ENCODE peak calls at places on chromosomes 7 and 10, in nine cellular contexts. Z is neuronal stem cell, C is adrenal gland, T is aorta, X is fibroblast of lung, E is right atrium auricular region, N is heart right ventricle, R is tibial artery, H is HCT116. O is an unnamed sample.

GRCh38 chr10:124550305-124551034 is 88.8 kb downstream of the LHPP start:
- DNase-seq in H (no peak), R (no peak), Z (no peak), C (no peak), E (no peak), N (no peak), T (no peak), X (no peak), O (no peak)

GRCh38 chr7:22195402-22195801 is 161.6 kb downstream of the RAPGEF5 start:
- DNase-seq in N (no peak), E (no peak), C (no peak), R (no peak), X (no peak), T (no peak), H (no peak), Z (no peak), O (no peak)

GRCh38 chr10:116973946-116974345 is 31.0 kb downstream of the SHTN1 start:
- DNase-seq in N (no peak), H (no peak), Z (no peak), R (no peak), C (no peak), E (no peak), X (no peak), T (no peak), O (peak; percentile 42)

GRCh38 chr10:23187155-23187554 is 5.0 kb upstream of the PTF1A start:
- DNase-seq in E (no peak), R (no peak), X (no peak), Z (no peak), T (no peak), C (no peak), N (no peak), H (no peak), O (no peak)

GRCh38 chr7:113113912-113114311 is 4.4 kb downstream of the SMIM30 start:
- DNase-seq in N (no peak), E (no peak), X (no peak), R (no peak), H (no peak), Z (peak; percentile 5), C (no peak), T (no peak), O (no peak)

GRCh38 chr10:28991738-28992270 is 297.1 kb upstream of the LYZL1 start:
- DNase-seq in H (peak; percentile 68), X (peak; percentile 47), E (no peak), C (peak; percentile 38), T (no peak), Z (peak; percentile 41), N (peak; percentile 32), R (no peak), O (peak; percentile 49)

GRCh38 chr10:27223964-27224363 is 16.6 kb downstream of the ACBD5 start:
- DNase-seq in N (peak; percentile 39), H (no peak), C (peak; percentile 65), X (peak; percentile 50), Z (no peak), E (no peak), R (peak; percentile 34), T (no peak), O (no peak)

GRCh38 chr7:77425151-77426051 is 9.3 kb upstream of the GSAP start:
- DNase-seq in N (no peak), R (no peak), H (peak; percentile 59), E (no peak), Z (peak; percentile 64), X (peak; percentile 67), C (no peak), T (no peak), O (peak; percentile 60)

GRCh38 chr7:20016669-20017068 is 200.5 kb downstream of the MACC1 start:
- DNase-seq in H (no peak), C (no peak), X (no peak), R (no peak), T (no peak), E (no peak), Z (no peak), N (no peak), O (no peak)

GRCh38 chr7:98126311-98127142 is 19.9 kb downstream of the LMTK2 start:
- DNase-seq in N (no peak), X (no peak), E (no peak), H (no peak), T (no peak), Z (no peak), C (no peak), R (no peak), O (no peak)

GRCh38 chr10:77873558-77874380 is 52.8 kb downstream of the DLG5 start:
- DNase-seq in E (no peak), H (peak; percentile 73), X (peak; percentile 13), R (peak; percentile 36), N (no peak), Z (no peak), T (peak; percentile 51), C (peak; percentile 92), O (peak; percentile 93)

GRCh38 chr7:35596061-35596460 is 98.9 kb downstream of the HERPUD2 start:
- DNase-seq in E (no peak), R (no peak), C (peak; percentile 6), X (peak; percentile 61), T (no peak), N (peak; percentile 17), H (no peak), Z (no peak), O (no peak)

GRCh38 chr7:151351967-151352366 is 10.4 kb downstream of the NUB1 start:
- DNase-seq in T (no peak), H (no peak), E (no peak), C (no peak), N (no peak), X (no peak), Z (no peak), R (no peak), O (no peak)

GRCh38 chr7:141533149-141533949 is 17.9 kb upstream of the AGK start:
- DNase-seq in H (peak; percentile 48), X (peak; percentile 84), Z (peak; percentile 88), R (peak; percentile 65), E (no peak), T (peak; percentile 68), C (peak; percentile 73), N (peak; percentile 58), O (peak; percentile 53)

GRCh38 chr7:83301416-83301815 is 138.7 kb upstream of the PCLO start:
- DNase-seq in T (no peak), H (no peak), X (peak; percentile 39), E (no peak), C (no peak), N (no peak), Z (no peak), R (no peak), O (no peak)

GRCh38 chr10:78170026-78170475 is 136.4 kb downstream of the RPS24 start:
- DNase-seq in X (peak; percentile 9), T (no peak), C (no peak), E (no peak), N (no peak), H (no peak), Z (no peak), R (no peak), O (peak; percentile 64)

GRCh38 chr7:51026341-51026740 is 243.6 kb upstream of the GRB10 start:
- DNase-seq in C (no peak), E (peak; percentile 28), Z (no peak), H (no peak), R (no peak), N (no peak), T (no peak), X (no peak), O (no peak)

GRCh38 chr7:2645274-2645868 is 13.6 kb downstream of the TTYH3 start:
- DNase-seq in T (peak; percentile 57), R (no peak), N (no peak), C (no peak), E (no peak), Z (no peak), X (no peak), H (no peak), O (no peak)

GRCh38 chr7:38660427-38661099 is 29.4 kb upstream of the AMPH start:
- DNase-seq in T (no peak), C (peak; percentile 36), Z (peak; percentile 36), H (peak; percentile 27), N (no peak), E (no peak), X (peak; percentile 69), R (no peak), O (no peak)
- H3K27ac ChIP-seq in T (no peak overlapping the region), C (no peak overlapping the region), Z (no peak overlapping the region), H (no peak overlapping the region), N (no peak overlapping the region), E (no peak overlapping the region), X (no peak overlapping the region), R (no peak overlapping the region), O (no peak overlapping the region)

GRCh38 chr7:73948287-73948686 is 79.7 kb upstream of the ELN start:
- DNase-seq in R (no peak), X (no peak), T (no peak), Z (no peak), E (no peak), C (no peak), N (no peak), H (no peak), O (no peak)
- H3K4me3 ChIP-seq in R (no peak overlapping the region), X (no peak overlapping the region), T (no peak overlapping the region), Z (no peak overlapping the region), E (no peak overlapping the region), C (no peak overlapping the region), N (no peak overlapping the region), H (no peak overlapping the region), O (no peak overlapping the region)

DNA sequence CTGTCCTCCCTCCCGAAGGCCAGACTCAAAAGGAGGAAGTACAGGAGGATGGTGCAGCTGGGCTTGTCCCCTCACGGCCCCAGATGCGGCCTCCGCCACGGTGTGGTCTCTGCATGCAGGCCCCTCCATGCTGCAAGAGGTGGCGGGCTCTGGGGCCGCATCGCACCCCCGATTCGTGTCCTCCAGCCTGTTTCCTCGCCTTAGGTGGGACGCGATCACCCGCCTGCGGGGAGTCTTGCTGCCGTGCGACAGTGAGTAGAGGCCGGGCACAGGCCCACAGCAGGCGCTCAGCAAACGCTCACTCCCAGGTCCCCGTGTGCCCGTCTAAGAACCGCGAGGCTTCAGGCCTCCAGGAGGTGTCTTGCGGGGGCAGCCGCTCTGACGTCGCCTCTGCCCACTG is 13.9 kb upstream of the FAM20C start:
- DNase-seq in Z (no peak), N (no peak), C (no peak), X (no peak), T (no peak), E (no peak), R (no peak), H (no peak), O (no peak)
- H3K27ac ChIP-seq in Z (no peak overlapping the region), N (no peak overlapping the region), C (no peak overlapping the region), X (no peak overlapping the region), T (no peak overlapping the region), E (no peak overlapping the region), R (no peak overlapping the region), H (no peak overlapping the region), O (no peak overlapping the region)

DNA sequence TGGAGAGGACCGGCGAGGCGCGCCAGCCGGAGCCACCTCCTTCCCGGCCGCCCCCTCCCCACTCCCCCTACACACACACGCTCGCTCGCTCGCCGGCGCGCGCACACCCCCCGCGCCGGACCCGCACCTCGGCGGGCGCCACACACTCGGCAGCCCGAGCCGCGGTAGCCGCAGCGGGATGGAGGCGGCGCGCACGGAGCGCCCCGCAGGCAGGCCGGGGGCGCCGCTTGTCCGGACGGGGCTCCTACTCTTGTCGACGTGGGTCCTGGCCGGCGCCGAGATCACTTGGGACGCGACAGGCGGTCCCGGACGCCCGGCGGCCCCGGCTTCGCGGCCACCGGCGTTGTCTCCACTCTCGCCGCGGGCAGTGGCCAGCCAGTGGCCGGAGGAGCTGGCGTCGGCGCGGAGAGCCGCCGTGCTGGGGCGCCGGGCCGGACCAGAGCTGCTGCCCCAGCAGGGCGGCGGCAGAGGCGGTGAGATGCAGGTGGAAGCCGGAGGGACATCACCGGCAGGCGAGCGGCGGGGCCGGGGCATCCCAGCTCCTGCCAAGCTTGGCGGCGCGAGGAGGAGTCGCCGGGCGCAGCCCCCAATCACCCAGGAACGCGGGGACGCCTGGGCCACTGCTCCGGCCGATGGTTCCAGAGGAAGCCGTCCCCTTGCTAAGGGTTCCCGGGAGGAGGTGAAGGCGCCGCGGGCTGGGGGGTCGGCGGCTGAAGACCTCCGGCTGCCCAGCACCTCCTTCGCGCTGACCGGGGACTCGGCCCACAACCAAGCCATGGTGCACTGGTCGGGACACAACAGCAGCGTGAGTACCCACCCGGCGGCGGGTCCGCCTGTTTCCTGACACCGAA is at the start of gene SORCS3:
- DNase-seq in C (no peak), X (no peak), H (no peak), E (peak; percentile 9), T (no peak), N (no peak), R (no peak), Z (peak; percentile 44), O (no peak)
- H3K4me3 ChIP-seq in C (no peak within 1 kb of the TSS), X (no peak within 1 kb of the TSS), H (no peak within 1 kb of the TSS), E (no peak within 1 kb of the TSS), T (no peak within 1 kb of the TSS), N (peak within 1 kb of the TSS; percentile 17), R (no peak within 1 kb of the TSS), Z (peak within 1 kb of the TSS; percentile 85), O (no peak within 1 kb of the TSS)